ENCODE peak calls at places on chromosomes 11 and 22, in seven cellular contexts. K, W, Z, E, T, Q and S are unnamed samples.

GRCh38 chr11:104873252-104873651 is 25.0 kb downstream of the CASP12 start:
- DNase-seq in E (no peak), W (no peak), Z (no peak), K (no peak), Q (no peak), T (no peak), S (no peak)

GRCh38 chr11:8721740-8722139 is 39.1 kb downstream of the RPL27A start:
- DNase-seq in Z (peak; percentile 76), E (no peak), K (no peak), T (no peak), Q (peak; percentile 21), W (no peak), S (peak; percentile 20)

GRCh38 chr11:113204280-113204679 is 110.1 kb upstream of the TTC12 start:
- DNase-seq in Z (no peak), T (no peak), W (no peak), K (no peak), E (no peak), Q (no peak), S (no peak)

GRCh38 chr11:30143098-30143705 is 87.6 kb upstream of the FSHB start:
- DNase-seq in Z (no peak), W (peak; percentile 63), E (peak; percentile 54), T (peak; percentile 15), K (peak; percentile 16), Q (peak; percentile 55), S (peak; percentile 41)

GRCh38 chr11:2512431-2513407 is 67.9 kb downstream of the KCNQ1 start:
- DNase-seq in T (no peak), E (no peak), Q (no peak), Z (no peak), K (no peak), W (no peak), S (no peak)

GRCh38 chr11:101129203-101129943 is at the start of gene PGR:
- DNase-seq in Z (no peak), E (no peak), K (no peak), T (no peak), W (peak; percentile 17), Q (peak; percentile 70), S (peak; percentile 8)

GRCh38 chr22:25025586-25025985 is 73.1 kb downstream of the KIAA1671 start:
- DNase-seq in K (no peak), E (no peak), W (no peak), Z (no peak), Q (no peak), T (no peak), S (no peak)

GRCh38 chr11:96012086-96012824 is 88.3 kb upstream of the MTMR2 start:
- DNase-seq in K (peak; percentile 41), Q (peak; percentile 57), W (peak; percentile 36), Z (peak; percentile 81), T (peak; percentile 54), E (peak; percentile 54), S (peak; percentile 82)

GRCh38 chr22:26453195-26453594 is 24.1 kb downstream of the ASPHD2 start:
- DNase-seq in K (no peak), Z (no peak), T (no peak), W (no peak), Q (no peak), E (no peak), S (no peak)

GRCh38 chr11:121508449-121508848 is 55.7 kb upstream of the SORL1-AS1 start:
- DNase-seq in Q (peak; percentile 69), T (no peak), Z (no peak), W (peak; percentile 32), E (no peak), K (no peak), S (no peak)

GRCh38 chr11:58963551-58964075 is 24.3 kb downstream of the GLYATL1 start:
- DNase-seq in E (no peak), Z (peak; percentile 81), K (no peak), Q (peak; percentile 81), W (peak; percentile 61), T (peak; percentile 59), S (peak; percentile 40)

GRCh38 chr11:68584097-68584496 is 100.2 kb upstream of the GAL start:
- DNase-seq in Z (no peak), E (peak; percentile 28), T (peak; percentile 4), W (peak; percentile 56), Q (peak; percentile 82), K (no peak), S (peak; percentile 37)

GRCh38 chr11:8338138-8338537 is 74.5 kb upstream of the LMO1 start:
- DNase-seq in E (no peak), W (no peak), T (peak; percentile 12), Z (no peak), Q (peak; percentile 67), K (peak; percentile 31), S (peak; percentile 63)

GRCh38 chr11:117696489-117696888 is 100.5 kb downstream of the DSCAML1 start:
- DNase-seq in K (no peak), T (no peak), W (no peak), E (no peak), Z (no peak), Q (peak; percentile 50), S (no peak)

GRCh38 chr22:50173983-50174355 is 3.4 kb downstream of the PANX2 start:
- DNase-seq in Q (no peak), T (no peak), K (no peak), E (no peak), Z (no peak), W (no peak), S (no peak)

GRCh38 chr11:113626736-113627135 is 79.4 kb downstream of the TMPRSS5 start:
- DNase-seq in Q (no peak), W (no peak), Z (no peak), T (no peak), E (no peak), K (no peak), S (peak; percentile 43)

GRCh38 chr11:70137383-70137782 is 59.3 kb downstream of the ANO1 start:
- DNase-seq in E (no peak), Z (no peak), T (no peak), Q (no peak), W (no peak), K (no peak), S (no peak)

GRCh38 chr11:70132641-70133040 is 54.5 kb downstream of the ANO1 start:
- DNase-seq in W (no peak), E (no peak), T (no peak), Z (no peak), Q (no peak), K (no peak), S (no peak)

GRCh38 chr11:70133771-70134170 is 55.7 kb downstream of the ANO1 start:
- DNase-seq in K (no peak), E (no peak), W (no peak), Z (no peak), T (no peak), Q (no peak), S (no peak)

GRCh38 chr11:70134490-70134889 is 56.4 kb downstream of the ANO1 start:
- DNase-seq in T (no peak), W (no peak), Q (no peak), Z (no peak), K (no peak), E (no peak), S (no peak)

GRCh38 chr11:70135142-70136132 is 57.3 kb downstream of the ANO1 start:
- DNase-seq in E (no peak), Z (no peak), Q (peak; percentile 51), T (peak; percentile 24), K (no peak), W (no peak), S (peak; percentile 36)
- H3K4me3 ChIP-seq in E (no peak overlapping the region), Z (no peak overlapping the region), Q (no peak overlapping the region), T (no peak overlapping the region), K (no peak overlapping the region), W (no peak overlapping the region), S (no peak overlapping the region)

GRCh38 chr11:85627998-85628770 is at the start of gene TMEM126B:
- DNase-seq in E (peak; percentile 98), K (peak; percentile 91), W (peak; percentile 94), T (peak; percentile 94), Q (peak; percentile 99), Z (peak; percentile 92), S (peak; percentile 100)
- H3K9ac ChIP-seq in E (peak within 1 kb of the TSS; percentile 66), K (peak within 1 kb of the TSS; percentile 71), W (peak within 1 kb of the TSS; percentile 83), T (peak within 1 kb of the TSS; percentile 84), Q (peak within 1 kb of the TSS; percentile 72), Z (peak within 1 kb of the TSS; percentile 88), S (peak within 1 kb of the TSS; percentile 86)

DNA sequence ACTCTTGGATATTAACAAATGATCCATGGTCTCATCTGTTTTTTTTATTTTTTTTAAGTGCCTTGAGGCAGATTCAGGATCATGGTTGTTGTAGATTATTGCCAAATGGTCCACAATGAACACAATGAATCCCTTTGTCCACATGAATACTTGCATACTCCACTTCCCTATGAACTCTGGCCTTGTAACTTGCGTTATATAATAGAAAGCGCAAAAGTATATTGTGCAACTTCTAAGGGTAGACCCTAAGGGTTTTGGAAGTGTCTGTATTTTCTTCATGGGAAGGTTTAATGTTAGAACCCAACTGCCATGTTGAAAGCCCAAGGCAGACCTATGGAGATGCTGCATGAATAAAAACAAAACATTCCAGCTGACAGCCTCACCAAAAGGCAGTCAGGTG is 8.1 kb upstream of the OR5AL1 start:
- DNase-seq in W (no peak), E (no peak), K (no peak), Q (no peak), T (no peak), Z (no peak), S (no peak)
- H3K4me3 ChIP-seq in W (no peak overlapping the region), E (no peak overlapping the region), K (no peak overlapping the region), Q (no peak overlapping the region), T (no peak overlapping the region), Z (no peak overlapping the region), S (no peak overlapping the region)

DNA sequence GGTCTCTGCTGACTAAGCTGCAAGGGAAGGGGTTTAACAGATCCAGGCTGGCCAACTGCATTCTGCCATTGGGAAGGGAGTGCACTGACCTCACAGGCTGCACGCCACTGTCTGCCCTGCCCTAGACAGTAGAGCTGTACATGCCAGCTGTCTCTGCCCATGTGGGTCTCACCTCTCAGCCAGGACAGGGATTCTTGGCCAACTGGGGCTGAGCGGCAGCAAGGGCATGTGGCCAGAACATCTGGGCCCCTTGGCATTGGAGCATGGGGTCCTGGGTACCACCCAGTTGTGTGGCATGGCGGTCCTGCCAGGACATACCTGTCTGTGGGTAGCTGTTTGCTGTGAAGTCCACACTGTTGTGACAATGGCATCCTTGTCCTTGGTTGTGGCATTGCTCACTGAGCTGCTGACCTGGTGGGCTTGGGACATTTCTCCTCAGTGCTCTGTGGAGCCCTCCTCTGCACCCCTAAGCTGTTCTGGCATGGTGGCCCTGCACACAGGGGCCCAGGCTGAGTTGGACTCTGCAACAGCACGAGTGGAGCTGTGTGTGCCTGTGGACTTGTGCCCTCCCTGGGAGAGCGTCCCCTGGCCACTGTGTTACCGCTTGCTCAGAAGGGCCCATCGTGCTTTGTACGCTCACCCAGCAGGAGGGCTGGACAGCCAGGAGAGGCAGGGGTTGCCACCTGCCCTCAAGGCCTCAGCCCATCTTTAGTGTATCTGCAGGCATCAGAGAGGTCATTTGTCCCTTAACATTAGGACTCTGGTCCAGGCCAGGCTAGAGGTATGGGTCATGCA is 46.7 kb downstream of the MED15 start:
- DNase-seq in T (no peak), E (no peak), W (no peak), K (no peak), Q (no peak), Z (no peak), S (no peak)
- H3K9ac ChIP-seq in T (no peak overlapping the region), E (no peak overlapping the region), W (peak overlapping the region; percentile 38), K (no peak overlapping the region), Q (no peak overlapping the region), Z (no peak overlapping the region), S (no peak overlapping the region)

GRCh38 chr22:30117256-30117655 is 37.0 kb downstream of the HORMAD2 start:
- DNase-seq in Z (no peak), T (no peak), K (no peak), W (no peak), E (no peak), Q (no peak), S (no peak)
- H3K4me3 ChIP-seq in Z (no peak overlapping the region), T (no peak overlapping the region), K (no peak overlapping the region), W (no peak overlapping the region), E (no peak overlapping the region), Q (no peak overlapping the region), S (no peak overlapping the region)